ENCODE peak calls at places on chromosome 20, in seven cellular contexts. O, G, X, J, N, P and I are unnamed samples.

GRCh38 chr20:37911838-37912273 is 8.9 kb downstream of the VSTM2L start:
- DNase-seq in O (no peak), G (no peak), X (no peak), J (peak), N (peak), P (no peak), I (peak)

GRCh38 chr20:21559305-21559704 is 45.4 kb upstream of the NKX2-2 start:
- DNase-seq in O (no peak), G (no peak), X (no peak), J (no peak), N (no peak), P (no peak), I (no peak)

GRCh38 chr20:38985603-38986170 is 23.5 kb downstream of the DHX35 start:
- DNase-seq in O (no peak), G (no peak), X (peak), J (no peak), N (no peak), P (peak), I (peak)

GRCh38 chr20:12130781-12131180 is 213.1 kb downstream of the BTBD3 start:
- DNase-seq in O (no peak), G (no peak), X (no peak), J (no peak), N (no peak), P (no peak), I (no peak)

GRCh38 chr20:63246490-63247284 is 7.6 kb downstream of the NKAIN4 start:
- DNase-seq in O (no peak), G (no peak), X (no peak), J (no peak), N (no peak), P (no peak), I (no peak)

GRCh38 chr20:62922451-62922921 is 3.8 kb downstream of the DIDO1 start:
- DNase-seq in O (peak), G (no peak), X (no peak), J (no peak), N (no peak), P (no peak), I (no peak)

GRCh38 chr20:51610761-51611624 is 68.5 kb upstream of the NFATC2 start:
- DNase-seq in O (no peak), G (no peak), X (no peak), J (no peak), N (no peak), P (no peak), I (no peak)

GRCh38 chr20:766906-767305 is 1.4 kb downstream of the SLC52A3 start:
- DNase-seq in O (no peak), G (no peak), X (no peak), J (no peak), N (no peak), P (no peak), I (no peak)

GRCh38 chr20:63962426-63963347 is 6.5 kb upstream of the UCKL1 start:
- DNase-seq in O (no peak), G (no peak), X (no peak), J (no peak), N (no peak), P (no peak), I (no peak)

GRCh38 chr20:31693987-31694661 is 28.5 kb downstream of the BCL2L1 start:
- DNase-seq in O (no peak), G (no peak), X (no peak), J (no peak), N (peak), P (no peak), I (no peak)

GRCh38 chr20:50048420-50049166 is 64.4 kb downstream of the UBE2V1 start:
- DNase-seq in O (no peak), G (peak), X (no peak), J (no peak), N (no peak), P (peak), I (no peak)

GRCh38 chr20:35739294-35740163 is 2.5 kb downstream of the RBM39 start:
- DNase-seq in O (no peak), G (no peak), X (peak), J (peak), N (no peak), P (peak), I (peak)

GRCh38 chr20:43514062-43514971 is 6.8 kb downstream of the L3MBTL1 start:
- DNase-seq in O (peak), G (peak), X (peak), J (peak), N (no peak), P (peak), I (no peak)

GRCh38 chr20:33693741-33694645 is 7.8 kb upstream of the E2F1 start:
- DNase-seq in O (no peak), G (no peak), X (no peak), J (peak), N (no peak), P (no peak), I (no peak)

GRCh38 chr20:3923818-3924217 is 34.6 kb downstream of the PANK2 start:
- DNase-seq in O (no peak), G (no peak), X (peak), J (no peak), N (no peak), P (no peak), I (no peak)

GRCh38 chr20:20017852-20018245 is 687 bp downstream of the NAA20 start:
- DNase-seq in O (no peak), G (no peak), X (no peak), J (no peak), N (no peak), P (no peak), I (peak)

GRCh38 chr20:25525857-25526256 is 59.5 kb downstream of the NINL start:
- DNase-seq in O (no peak), G (no peak), X (peak), J (no peak), N (no peak), P (peak), I (no peak)

GRCh38 chr20:36447101-36447500 is 94.2 kb upstream of the MYL9 start:
- DNase-seq in O (peak), G (no peak), X (no peak), J (no peak), N (no peak), P (no peak), I (no peak)

GRCh38 chr20:38170914-38171300 is 5.8 kb upstream of the TGM2 start:
- DNase-seq in O (no peak), G (no peak), X (no peak), J (no peak), N (no peak), P (no peak), I (no peak)

GRCh38 chr20:24634855-24635254 is 165.4 kb downstream of the SYNDIG1 start:
- DNase-seq in O (no peak), G (no peak), X (peak), J (peak), N (no peak), P (peak), I (peak)

GRCh38 chr20:4490595-4491280 is 231.0 kb upstream of the PRND start:
- DNase-seq in O (no peak), G (no peak), X (peak), J (no peak), N (no peak), P (no peak), I (no peak)

GRCh38 chr20:3863317-3863716 is 16.7 kb downstream of the MAVS start:
- DNase-seq in O (no peak), G (no peak), X (no peak), J (no peak), N (no peak), P (no peak), I (no peak)

GRCh38 chr20:59863058-59863457 is 70.4 kb downstream of the SYCP2 start:
- DNase-seq in O (no peak), G (no peak), X (no peak), J (no peak), N (no peak), P (no peak), I (no peak)

GRCh38 chr20:38127011-38127621 is 38.0 kb downstream of the TGM2 start:
- DNase-seq in O (no peak), G (no peak), X (peak), J (peak), N (no peak), P (peak), I (peak)

GRCh38 chr20:44780226-44780625 is 30.1 kb downstream of the RIMS4 start:
- DNase-seq in O (no peak), G (peak), X (peak), J (peak), N (no peak), P (peak), I (peak)

GRCh38 chr20:17525650-17526049 is 5.5 kb downstream of the BFSP1 start:
- DNase-seq in O (no peak), G (peak), X (no peak), J (no peak), N (no peak), P (peak), I (no peak)

GRCh38 chr20:53168491-53168890 is 196.3 kb downstream of the TSHZ2 start:
- DNase-seq in O (no peak), G (no peak), X (no peak), J (no peak), N (no peak), P (no peak), I (no peak)

GRCh38 chr20:6081236-6081635 is 27.4 kb upstream of the LRRN4 start:
- DNase-seq in O (no peak), G (no peak), X (peak), J (no peak), N (no peak), P (no peak), I (no peak)

GRCh38 chr20:258963-259362 is 1.4 kb downstream of the DEFB132 start:
- DNase-seq in O (no peak), G (no peak), X (no peak), J (no peak), N (no peak), P (no peak), I (peak)

GRCh38 chr20:58575776-58576589 is 60.8 kb upstream of the APCDD1L start:
- DNase-seq in O (no peak), G (no peak), X (no peak), J (no peak), N (no peak), P (no peak), I (no peak)

GRCh38 chr20:47318596-47319516 is 37.6 kb downstream of the ZMYND8 start:
- DNase-seq in O (peak), G (no peak), X (peak), J (peak), N (no peak), P (peak), I (peak)

GRCh38 chr20:37437676-37438075 is 83.4 kb upstream of the NNAT start:
- DNase-seq in O (no peak), G (no peak), X (no peak), J (no peak), N (no peak), P (no peak), I (no peak)

GRCh38 chr20:8601542-8601912 is 467.4 kb upstream of the PLCB4 start:
- DNase-seq in O (no peak), G (no peak), X (no peak), J (no peak), N (no peak), P (no peak), I (no peak)

GRCh38 chr20:62980970-62981369 is 25.8 kb downstream of the BHLHE23 start:
- DNase-seq in O (no peak), G (peak), X (no peak), J (no peak), N (peak), P (no peak), I (peak)